ENCODE peak calls at places on chromosomes 5 and 9, in five cellular contexts. X is tibial nerve; Q is ovary; V is lower lobe of right lung; B is CD8-positive, alpha-beta T cell. H is an unnamed sample.

GRCh38 chr9:121945281-121945680 is 147.8 kb downstream of the TTLL11 start:
- DNase-seq in Q (no peak), X (no peak), V (no peak), B (no peak), H (no peak)

GRCh38 chr5:88944751-88945507 is 61.9 kb upstream of the MEF2C start:
- DNase-seq in Q (no peak), V (no peak), B (no peak), X (no peak), H (no peak)

GRCh38 chr5:108003178-108003577 is 332.4 kb upstream of the EFNA5 start:
- DNase-seq in X (no peak), Q (no peak), V (no peak), B (no peak), H (peak; percentile 15)

GRCh38 chr5:96651948-96652753 is 10.0 kb upstream of the CAST start:
- DNase-seq in X (no peak), B (no peak), V (no peak), Q (no peak), H (no peak)

GRCh38 chr5:32600057-32600622 is 14.8 kb downstream of the SUB1 start:
- DNase-seq in Q (no peak), X (peak; percentile 17), B (no peak), V (no peak), H (no peak)

GRCh38 chr9:136711751-136712689 is at the start of gene DIPK1B:
- DNase-seq in X (no peak), Q (peak; percentile 67), V (no peak), B (no peak), H (no peak)

GRCh38 chr9:126916909-126917308 is 2.3 kb downstream of the RALGPS1 start:
- DNase-seq in X (no peak), V (no peak), Q (no peak), B (no peak), H (no peak)

GRCh38 chr5:66861402-66861801 is 265.2 kb downstream of the MAST4 start:
- DNase-seq in B (no peak), Q (no peak), X (no peak), V (no peak), H (no peak)

GRCh38 chr9:115114541-115114940 is 3.4 kb downstream of the TNC start:
- DNase-seq in V (no peak), X (no peak), B (no peak), Q (no peak), H (no peak)

GRCh38 chr9:91075279-91075678 is 273.7 kb downstream of the SYK start:
- DNase-seq in B (no peak), V (no peak), Q (no peak), X (no peak), H (no peak)

GRCh38 chr9:23717505-23717904 is 108.5 kb downstream of the ELAVL2 start:
- DNase-seq in B (no peak), V (no peak), Q (no peak), X (no peak), H (no peak)

GRCh38 chr5:16913187-16913839 is 22.8 kb downstream of the MYO10 start:
- DNase-seq in X (no peak), V (no peak), Q (no peak), B (no peak), H (no peak)

GRCh38 chr5:123868267-123868666 is 356.3 kb downstream of the CSNK1G3 start:
- DNase-seq in V (no peak), B (no peak), X (no peak), Q (no peak), H (no peak)

GRCh38 chr5:103466494-103466893 is 96.1 kb downstream of the NUDT12 start:
- DNase-seq in V (no peak), Q (no peak), X (no peak), B (no peak), H (no peak)

GRCh38 chr9:72038890-72039410 is 21.5 kb downstream of the C9orf57 start:
- DNase-seq in X (peak; percentile 83), V (peak; percentile 63), B (peak; percentile 45), Q (peak; percentile 81), H (peak; percentile 53)

GRCh38 chr5:102826629-102827028 is 71.5 kb downstream of the PAM start:
- DNase-seq in B (no peak), V (no peak), X (no peak), Q (no peak), H (no peak)

GRCh38 chr5:72848474-72849428 is 32.3 kb downstream of the TNPO1 start:
- DNase-seq in X (peak; percentile 32), B (peak; percentile 31), Q (peak; percentile 69), V (peak; percentile 73), H (peak; percentile 26)

GRCh38 chr9:20753761-20754160 is 69.7 kb downstream of the FOCAD start:
- DNase-seq in B (no peak), X (no peak), Q (no peak), V (no peak), H (no peak)

GRCh38 chr9:134928796-134929559 is 11.3 kb upstream of the FCN1 start:
- DNase-seq in B (no peak), V (peak; percentile 82), X (peak; percentile 28), Q (no peak), H (no peak)

GRCh38 chr5:163379298-163380155 is 57.9 kb upstream of the CCNG1 start:
- DNase-seq in Q (no peak), X (no peak), V (no peak), B (no peak), H (no peak)

GRCh38 chr5:67306997-67307580 is 110.5 kb upstream of the CD180 start:
- DNase-seq in B (no peak), X (peak; percentile 4), Q (no peak), V (no peak), H (no peak)

GRCh38 chr5:147234825-147235635 is at the start of gene STK32A:
- DNase-seq in B (no peak), V (peak; percentile 84), X (peak; percentile 10), Q (peak; percentile 78), H (no peak)

GRCh38 chr5:108818613-108819272 is 71.0 kb downstream of the FER start:
- DNase-seq in X (no peak), B (no peak), Q (no peak), V (no peak), H (no peak)

GRCh38 chr9:136232964-136233363 is 12.6 kb downstream of the QSOX2 start:
- DNase-seq in Q (no peak), B (no peak), V (no peak), X (no peak), H (no peak)

GRCh38 chr5:167167191-167167590 is 1124.3 kb upstream of the WWC1 start:
- DNase-seq in Q (no peak), V (no peak), B (no peak), X (no peak), H (no peak)

GRCh38 chr5:173671121-173671949 is 54.9 kb upstream of the BOD1 start:
- DNase-seq in Q (no peak), X (peak; percentile 18), V (peak; percentile 58), B (no peak), H (no peak)

GRCh38 chr5:27038476-27038875 is at the start of gene CDH9:
- DNase-seq in Q (no peak), V (no peak), X (no peak), B (no peak), H (no peak)

GRCh38 chr9:111034146-111034545 is 4.1 kb downstream of the LPAR1 start:
- DNase-seq in B (no peak), V (no peak), Q (no peak), X (no peak), H (no peak)

GRCh38 chr9:70355801-70356200 is 58.7 kb downstream of the KLF9 start:
- DNase-seq in V (no peak), B (no peak), Q (no peak), X (no peak), H (no peak)

GRCh38 chr9:18459958-18460584 is 13.9 kb upstream of the ADAMTSL1 start:
- DNase-seq in Q (no peak), V (no peak), X (no peak), B (no peak), H (no peak)

GRCh38 chr5:80747922-80748321 is 93.1 kb upstream of the DHFR start:
- DNase-seq in V (no peak), B (no peak), Q (no peak), X (no peak), H (no peak)

GRCh38 chr5:78610163-78610583 is 38.4 kb downstream of the LHFPL2 start:
- DNase-seq in B (no peak), Q (no peak), X (no peak), V (no peak), H (no peak)

GRCh38 chr9:72480931-72481330 is 40.5 kb upstream of the TMC1 start:
- DNase-seq in Q (no peak), B (no peak), V (no peak), X (no peak), H (no peak)

GRCh38 chr5:61706751-61707150 is 374.7 kb downstream of the ZSWIM6 start:
- DNase-seq in B (no peak), X (no peak), Q (no peak), V (no peak), H (no peak)

GRCh38 chr5:61701877-61702602 is 370.0 kb downstream of the ZSWIM6 start:
- DNase-seq in Q (no peak), X (no peak), V (no peak), B (no peak), H (no peak)

GRCh38 chr5:61702784-61703183 is 370.7 kb downstream of the ZSWIM6 start:
- DNase-seq in V (no peak), X (no peak), B (no peak), Q (no peak), H (no peak)

DNA sequence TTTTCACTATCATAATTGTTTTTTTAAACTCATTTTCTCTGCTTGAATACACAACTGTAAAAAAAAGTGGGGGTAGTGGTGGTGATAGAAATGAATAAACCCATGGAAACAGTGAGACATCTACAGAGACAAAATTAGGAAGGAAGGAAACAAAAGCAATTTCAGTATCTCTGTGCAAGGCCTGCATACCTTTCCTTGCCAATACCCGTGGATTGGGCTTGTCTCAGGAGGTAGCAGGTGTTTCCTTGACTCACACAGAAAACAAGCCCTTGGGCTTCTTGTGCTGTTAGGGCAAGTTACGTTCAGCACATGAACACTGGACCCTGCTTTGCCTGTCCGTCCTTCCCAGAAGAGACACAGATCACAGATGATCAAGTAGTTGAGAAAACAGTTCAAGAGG is 372.2 kb downstream of the ZSWIM6 start:
- DNase-seq in Q (no peak), V (no peak), X (no peak), B (no peak), H (no peak)
- H3K36me3 ChIP-seq in Q (no peaks in the 10 kb centered on the region), V (no peaks in the 10 kb centered on the region), X (no peaks in the 10 kb centered on the region), B (no peaks in the 10 kb centered on the region), H (no peaks in the 10 kb centered on the region)

GRCh38 chr9:92748233-92748497 is 16.5 kb downstream of the BICD2 start:
- DNase-seq in Q (no peak), V (no peak), X (no peak), B (no peak), H (no peak)
- H3K4me1 ChIP-seq in Q (peaks cover 26% of the 10 kb centered on the region), V (peaks cover 61% of the 10 kb centered on the region), X (peaks cover 34% of the 10 kb centered on the region), B (peaks cover 42% of the 10 kb centered on the region), H (peaks cover 53% of the 10 kb centered on the region)

DNA sequence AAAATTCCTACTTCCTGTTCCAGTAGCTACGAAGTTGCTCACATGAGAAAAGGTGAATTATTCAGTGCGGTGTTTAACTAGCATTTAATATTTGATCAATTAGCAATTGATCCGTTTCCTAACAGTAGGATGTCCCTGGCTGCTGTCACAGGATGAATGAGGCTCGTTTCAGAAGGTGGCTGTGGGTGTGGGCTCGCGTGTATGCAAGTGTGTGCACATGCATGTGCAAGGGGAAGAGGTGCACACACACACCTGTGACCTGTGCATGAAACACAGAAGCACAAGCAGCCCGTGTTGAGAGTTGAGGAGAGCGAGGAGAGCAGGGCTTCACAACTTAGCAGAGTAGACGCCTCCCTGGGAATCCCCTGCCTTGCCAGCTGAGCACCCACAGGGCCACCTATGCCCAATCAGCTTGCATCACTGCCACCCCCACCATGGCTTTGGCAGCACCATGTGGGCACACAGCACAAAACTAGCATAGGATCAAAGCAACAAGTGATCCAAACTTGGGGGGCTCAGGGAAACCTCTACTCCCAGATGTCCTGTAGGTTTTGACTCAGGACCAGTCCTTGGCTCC is 107.2 kb downstream of the C5orf15 start:
- DNase-seq in V (no peak), X (no peak), B (no peak), Q (no peak), H (no peak)
- H3K4me3 ChIP-seq in V (no peak overlapping the region), X (no peak overlapping the region), B (no peak overlapping the region), Q (no peak overlapping the region), H (no peak overlapping the region)

GRCh38 chr9:127989094-127989493 is 8.3 kb upstream of the EEIG1 start:
- DNase-seq in B (no peak), Q (no peak), X (no peak), V (no peak), H (no peak)
- H3K36me3 ChIP-seq in B (no peaks in the 10 kb centered on the region), Q (no peaks in the 10 kb centered on the region), X (no peaks in the 10 kb centered on the region), V (no peaks in the 10 kb centered on the region), H (no peaks in the 10 kb centered on the region)

H was measured in CD4-positive, alpha-beta memory T cell.